ENCODE peak calls at places on chromosomes 16 and 17, in five cellular contexts. One of them, this sample, is unnamed.

GRCh38 chr17:31269597-31269996 is 27.4 kb downstream of the OMG start:
- DNase-seq in A549: peak
- DNase-seq in fibroblast of pulmonary artery: peak
- DNase-seq in BE2C: no peak
- DNase-seq in HL-60: no peak
- DNase-seq in this sample: peak

GRCh38 chr17:7717756-7718350 is 309 bp downstream of the DNAH2 start:
- DNase-seq in A549: peak
- DNase-seq in fibroblast of pulmonary artery: peak
- DNase-seq in BE2C: no peak
- DNase-seq in HL-60: no peak
- DNase-seq in this sample: no peak

GRCh38 chr17:80142929-80143328 is 4.0 kb downstream of the EIF4A3 start:
- DNase-seq in A549: no peak
- DNase-seq in fibroblast of pulmonary artery: no peak
- DNase-seq in BE2C: no peak
- DNase-seq in HL-60: no peak
- DNase-seq in this sample: no peak

GRCh38 chr17:83064732-83065659 is 14.4 kb upstream of the METRNL start:
- DNase-seq in A549: no peak
- DNase-seq in fibroblast of pulmonary artery: no peak
- DNase-seq in BE2C: peak
- DNase-seq in HL-60: no peak
- DNase-seq in this sample: no peak

GRCh38 chr17:64572682-64573154 is 65.9 kb downstream of the CEP95 start:
- DNase-seq in A549: no peak
- DNase-seq in fibroblast of pulmonary artery: peak
- DNase-seq in BE2C: no peak
- DNase-seq in HL-60: no peak
- DNase-seq in this sample: peak

GRCh38 chr16:86733526-86734254 is 155.3 kb downstream of the FOXL1 start:
- DNase-seq in A549: no peak
- DNase-seq in fibroblast of pulmonary artery: no peak
- DNase-seq in BE2C: no peak
- DNase-seq in HL-60: no peak
- DNase-seq in this sample: no peak

GRCh38 chr17:67605259-67605912 is 112.3 kb upstream of the NOL11 start:
- DNase-seq in A549: no peak
- DNase-seq in fibroblast of pulmonary artery: peak
- DNase-seq in BE2C: peak
- DNase-seq in HL-60: no peak
- DNase-seq in this sample: peak

GRCh38 chr16:67677712-67678111 is 11.1 kb downstream of the C16orf86 start:
- DNase-seq in A549: no peak
- DNase-seq in fibroblast of pulmonary artery: no peak
- DNase-seq in BE2C: no peak
- DNase-seq in HL-60: no peak
- DNase-seq in this sample: no peak

GRCh38 chr17:32498362-32498761 is 11.6 kb downstream of the CDK5R1 start:
- DNase-seq in A549: no peak
- DNase-seq in fibroblast of pulmonary artery: no peak
- DNase-seq in BE2C: no peak
- DNase-seq in HL-60: no peak
- DNase-seq in this sample: no peak

GRCh38 chr16:57409065-57409464 is 4.5 kb downstream of the CCL17 start:
- DNase-seq in A549: no peak
- DNase-seq in fibroblast of pulmonary artery: no peak
- DNase-seq in BE2C: no peak
- DNase-seq in HL-60: no peak
- DNase-seq in this sample: no peak

GRCh38 chr16:10685709-10686108 is 9.0 kb downstream of the TEKT5 start:
- DNase-seq in A549: no peak
- DNase-seq in fibroblast of pulmonary artery: no peak
- DNase-seq in BE2C: no peak
- DNase-seq in HL-60: no peak
- DNase-seq in this sample: no peak

GRCh38 chr17:53191878-53192277 is 630.8 kb upstream of the KIF2B start:
- DNase-seq in A549: no peak
- DNase-seq in fibroblast of pulmonary artery: no peak
- DNase-seq in BE2C: no peak
- DNase-seq in HL-60: no peak
- DNase-seq in this sample: no peak

GRCh38 chr17:55265434-55266021 is 768 bp downstream of the HLF start:
- DNase-seq in A549: no peak
- DNase-seq in fibroblast of pulmonary artery: no peak
- DNase-seq in BE2C: peak
- DNase-seq in HL-60: no peak
- DNase-seq in this sample: no peak

GRCh38 chr17:77495575-77495974 is 354.8 kb downstream of the SEC14L1 start:
- DNase-seq in A549: no peak
- DNase-seq in fibroblast of pulmonary artery: no peak
- DNase-seq in BE2C: no peak
- DNase-seq in HL-60: no peak
- DNase-seq in this sample: no peak

GRCh38 chr16:89695086-89695874 is 6.2 kb downstream of the SPATA2L start:
- DNase-seq in A549: no peak
- DNase-seq in fibroblast of pulmonary artery: no peak
- DNase-seq in BE2C: no peak
- DNase-seq in HL-60: no peak
- DNase-seq in this sample: no peak

GRCh38 chr16:30028438-30029093 is 2.5 kb downstream of the TLCD3B start:
- DNase-seq in A549: no peak
- DNase-seq in fibroblast of pulmonary artery: no peak
- DNase-seq in BE2C: no peak
- DNase-seq in HL-60: peak
- DNase-seq in this sample: no peak

GRCh38 chr16:25413133-25413532 is 155.5 kb upstream of the ZKSCAN2 start:
- DNase-seq in A549: no peak
- DNase-seq in fibroblast of pulmonary artery: no peak
- DNase-seq in BE2C: no peak
- DNase-seq in HL-60: no peak
- DNase-seq in this sample: no peak

GRCh38 chr16:64089697-64090096 is 1032.2 kb downstream of the CDH11 start:
- DNase-seq in A549: no peak
- DNase-seq in fibroblast of pulmonary artery: peak
- DNase-seq in BE2C: peak
- DNase-seq in HL-60: no peak
- DNase-seq in this sample: peak

GRCh38 chr16:19382084-19382801 is 35.4 kb upstream of the TMC5 start:
- DNase-seq in A549: no peak
- DNase-seq in fibroblast of pulmonary artery: no peak
- DNase-seq in BE2C: no peak
- DNase-seq in HL-60: no peak
- DNase-seq in this sample: no peak

GRCh38 chr17:70124723-70125122 is 44.6 kb upstream of the KCNJ2 start:
- DNase-seq in A549: no peak
- DNase-seq in fibroblast of pulmonary artery: no peak
- DNase-seq in BE2C: no peak
- DNase-seq in HL-60: no peak
- DNase-seq in this sample: no peak

GRCh38 chr17:1058423-1059130 is 61.6 kb downstream of the TIMM22 start:
- DNase-seq in A549: peak
- DNase-seq in fibroblast of pulmonary artery: peak
- DNase-seq in BE2C: peak
- DNase-seq in HL-60: no peak
- DNase-seq in this sample: peak

GRCh38 chr16:3439637-3440036 is 3.7 kb downstream of the ZNF597 start:
- DNase-seq in A549: no peak
- DNase-seq in fibroblast of pulmonary artery: no peak
- DNase-seq in BE2C: no peak
- DNase-seq in HL-60: no peak
- DNase-seq in this sample: no peak

GRCh38 chr17:50206604-50207293 is 5.3 kb upstream of the COL1A1 start:
- DNase-seq in A549: no peak
- DNase-seq in fibroblast of pulmonary artery: peak
- DNase-seq in BE2C: peak
- DNase-seq in HL-60: no peak
- DNase-seq in this sample: peak

GRCh38 chr16:88662222-88662842 is 559 bp downstream of the MVD start:
- DNase-seq in A549: no peak
- DNase-seq in fibroblast of pulmonary artery: no peak
- DNase-seq in BE2C: no peak
- DNase-seq in HL-60: no peak
- DNase-seq in this sample: no peak

GRCh38 chr17:41735744-41736143 is 1.3 kb upstream of the HAP1 start:
- DNase-seq in A549: no peak
- DNase-seq in fibroblast of pulmonary artery: no peak
- DNase-seq in BE2C: no peak
- DNase-seq in HL-60: no peak
- DNase-seq in this sample: no peak
- TF ChIP-seq CTCF in A549: no peak
- TF ChIP-seq CTCF in fibroblast of pulmonary artery: no peak
- TF ChIP-seq CTCF in BE2C: no peak
- TF ChIP-seq CTCF in HL-60: no peak
- TF ChIP-seq CTCF in this sample: no peak

DNA sequence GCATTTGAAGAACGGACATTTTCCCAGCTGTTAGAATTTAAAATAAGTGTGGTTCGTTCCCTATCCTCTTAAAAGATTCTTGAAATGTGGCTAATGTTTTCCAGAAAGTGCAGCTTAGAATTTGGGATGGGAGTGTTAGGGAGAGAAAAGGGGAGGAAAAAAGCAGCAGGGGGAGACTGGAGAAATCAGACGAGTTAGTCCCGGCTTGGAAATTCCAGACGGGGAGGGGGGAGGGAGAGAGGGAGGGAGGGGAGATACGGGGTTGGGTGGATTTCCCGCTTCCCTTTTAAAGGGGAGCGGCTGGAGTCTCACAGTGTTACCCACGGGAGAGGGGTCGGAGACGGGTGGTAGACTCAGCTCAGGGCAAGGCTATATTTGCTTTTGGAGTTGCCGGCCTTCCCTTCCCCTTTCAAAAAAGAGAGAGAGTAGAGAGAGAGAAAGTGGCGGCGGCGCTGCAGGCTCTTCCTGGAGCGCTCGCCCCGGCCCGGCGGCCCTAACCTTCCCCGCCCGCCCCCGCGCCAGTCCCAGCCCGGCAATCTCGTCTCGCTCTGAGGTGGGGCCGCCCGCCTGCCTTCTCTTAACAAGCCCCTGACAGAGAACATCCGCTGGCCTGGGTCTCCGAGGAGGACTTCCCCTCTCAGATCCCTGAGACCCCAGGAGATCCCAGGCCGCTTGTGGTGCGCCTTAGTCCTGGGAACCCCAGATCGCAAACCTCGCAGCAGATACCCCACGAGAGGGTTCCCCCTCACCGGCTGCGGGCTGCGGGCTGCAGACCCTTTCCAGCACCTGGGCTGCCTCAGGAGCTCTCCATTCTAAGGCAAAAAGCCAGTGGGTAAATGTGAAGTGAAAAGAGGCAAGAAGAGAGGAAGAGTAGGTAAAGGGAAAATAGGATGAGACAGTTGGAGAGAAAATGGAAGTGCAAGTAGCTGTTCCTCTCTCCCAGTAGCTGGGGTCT is 6.6 kb downstream of the IGF2BP1 start:
- DNase-seq in A549: no peak
- DNase-seq in fibroblast of pulmonary artery: peak
- DNase-seq in BE2C: no peak
- DNase-seq in HL-60: no peak
- DNase-seq in this sample: no peak
- H3K4me3 ChIP-seq in A549: peak
- H3K4me3 ChIP-seq in fibroblast of pulmonary artery: peak
- H3K4me3 ChIP-seq in BE2C: peak
- H3K4me3 ChIP-seq in HL-60: peak
- H3K4me3 ChIP-seq in this sample: peak

DNA sequence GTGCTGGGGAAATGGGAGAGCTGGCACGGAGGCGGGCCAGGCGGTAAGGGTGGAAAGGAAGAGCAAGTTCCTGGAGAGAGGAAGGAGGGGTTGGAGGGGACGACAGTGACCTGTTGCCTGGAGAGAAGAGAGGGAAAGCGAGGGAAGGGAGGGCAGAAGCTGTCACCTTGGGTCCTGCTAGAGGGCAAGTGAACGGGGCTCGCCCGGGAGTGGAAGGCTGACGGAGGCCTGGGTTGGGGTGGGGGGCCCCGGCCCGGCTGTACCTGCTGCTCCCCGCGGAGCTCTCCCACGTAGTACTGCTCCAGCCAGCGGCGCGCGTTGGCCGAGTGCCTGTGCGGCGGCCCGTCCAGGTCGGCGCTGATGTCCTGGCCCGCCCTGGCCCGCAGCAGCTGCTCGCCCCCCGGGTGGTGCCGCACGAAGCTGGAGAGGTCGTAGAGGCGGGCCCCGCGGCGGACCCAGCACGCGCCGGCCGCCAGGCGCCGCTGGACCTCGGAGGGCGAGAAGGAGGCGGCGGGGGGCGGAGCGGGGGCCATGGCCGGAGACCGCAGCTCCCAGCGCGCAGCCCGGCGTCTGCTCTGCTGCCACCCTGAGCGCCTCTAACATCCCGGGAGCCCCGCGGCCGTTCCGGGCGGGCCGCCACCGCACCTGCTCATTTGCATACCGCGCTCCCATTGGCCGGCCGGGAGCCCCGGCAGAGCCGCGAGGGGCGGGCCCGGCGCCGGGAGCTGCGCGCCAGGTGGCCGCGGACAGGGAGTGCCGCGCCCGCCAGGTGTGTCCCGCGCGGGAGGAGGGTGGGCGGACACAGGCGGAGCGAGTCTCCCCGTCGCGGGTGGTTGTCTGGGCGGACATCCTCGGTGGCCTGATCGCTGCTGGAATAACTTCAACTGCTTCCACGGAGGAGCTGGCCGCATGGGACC is at the start of gene FA2H:
- DNase-seq in A549: peak
- DNase-seq in fibroblast of pulmonary artery: peak
- DNase-seq in BE2C: peak
- DNase-seq in HL-60: peak
- DNase-seq in this sample: no peak
- TF ChIP-seq CTCF in A549: peak
- TF ChIP-seq CTCF in fibroblast of pulmonary artery: no peak
- TF ChIP-seq CTCF in BE2C: peak
- TF ChIP-seq CTCF in HL-60: no peak
- TF ChIP-seq CTCF in this sample: no peak

GRCh38 chr17:38454528-38454927 is 26.3 kb downstream of the ARHGAP23 start:
- DNase-seq in A549: peak
- DNase-seq in fibroblast of pulmonary artery: peak
- DNase-seq in BE2C: peak
- DNase-seq in HL-60: no peak
- DNase-seq in this sample: peak
- H3K4me3 ChIP-seq in A549: peak
- H3K4me3 ChIP-seq in fibroblast of pulmonary artery: peak
- H3K4me3 ChIP-seq in BE2C: peak
- H3K4me3 ChIP-seq in HL-60: no peak
- H3K4me3 ChIP-seq in this sample: peak

This sample was measured in fibroblast of the aortic adventitia.